ENCODE peak calls at places on chromosomes 12 and 14, in five cellular contexts. J is dorsolateral prefrontal cortex; N is CD8-positive, alpha-beta T cell; S is left ventricle myocardium inferior; E is RWPE1. U is an unnamed sample.

GRCh38 chr14:90549794-90550591 is 153.2 kb downstream of the CALM1 start:
- DNase-seq in J (no peak), N (no peak), S (no peak), E (no peak), U (peak)

GRCh38 chr12:153080-153746 is 60.7 kb downstream of the SLC6A12 start:
- DNase-seq in J (peak), N (peak), S (peak), E (peak), U (no peak)

GRCh38 chr14:104735830-104736642 is 12.0 kb downstream of the ADSS1 start:
- DNase-seq in J (peak), N (no peak), S (peak), E (no peak), U (peak)

GRCh38 chr14:92563359-92563758 is 49.8 kb downstream of the RIN3 start:
- DNase-seq in J (no peak), N (no peak), S (no peak), E (peak), U (no peak)

GRCh38 chr12:30753761-30754382 is 879 bp downstream of the CAPRIN2 start:
- DNase-seq in J (no peak), N (no peak), S (no peak), E (peak), U (no peak)

GRCh38 chr12:89709994-89710872 is 1.6 kb upstream of the ATP2B1 start:
- DNase-seq in J (peak), N (no peak), S (peak), E (no peak), U (peak)

GRCh38 chr14:74472590-74472989 is 20.5 kb downstream of the NPC2 start:
- DNase-seq in J (no peak), N (no peak), S (no peak), E (no peak), U (no peak)

GRCh38 chr14:96824283-96824682 is 27.1 kb downstream of the VRK1 start:
- DNase-seq in J (no peak), N (no peak), S (no peak), E (peak), U (no peak)

GRCh38 chr12:52496054-52496453 is 3.0 kb upstream of the KRT6A start:
- DNase-seq in J (no peak), N (no peak), S (no peak), E (no peak), U (no peak)

GRCh38 chr14:71586131-71586893 is 345.9 kb upstream of the RGS6 start:
- DNase-seq in J (peak), N (no peak), S (no peak), E (no peak), U (peak)

GRCh38 chr12:66279127-66279712 is 23.1 kb upstream of the HELB start:
- DNase-seq in J (no peak), N (peak), S (no peak), E (peak), U (no peak)

GRCh38 chr14:29885988-29886387 is 41.7 kb downstream of the PRKD1 start:
- DNase-seq in J (no peak), N (no peak), S (no peak), E (no peak), U (no peak)

GRCh38 chr14:51750542-51750941 is 98.8 kb downstream of the FRMD6 start:
- DNase-seq in J (no peak), N (no peak), S (no peak), E (no peak), U (no peak)
- TF ChIP-seq CTCF in J (no peak), N (no peak), S (no peak), E (no peak), U (no peak)

GRCh38 chr14:22081352-22081751 is 407.7 kb upstream of the OR4E1 start:
- DNase-seq in J (no peak), N (no peak), S (no peak), E (no peak), U (no peak)
- TF ChIP-seq CTCF in J (no peak), N (no peak), S (no peak), E (no peak), U (no peak)

GRCh38 chr12:54232790-54233189 is 44.0 kb upstream of the SMUG1 start:
- DNase-seq in J (no peak), N (no peak), S (no peak), E (no peak), U (no peak)
- TF ChIP-seq CTCF in J (no peak), N (no peak), S (no peak), E (no peak), U (peak)

DNA sequence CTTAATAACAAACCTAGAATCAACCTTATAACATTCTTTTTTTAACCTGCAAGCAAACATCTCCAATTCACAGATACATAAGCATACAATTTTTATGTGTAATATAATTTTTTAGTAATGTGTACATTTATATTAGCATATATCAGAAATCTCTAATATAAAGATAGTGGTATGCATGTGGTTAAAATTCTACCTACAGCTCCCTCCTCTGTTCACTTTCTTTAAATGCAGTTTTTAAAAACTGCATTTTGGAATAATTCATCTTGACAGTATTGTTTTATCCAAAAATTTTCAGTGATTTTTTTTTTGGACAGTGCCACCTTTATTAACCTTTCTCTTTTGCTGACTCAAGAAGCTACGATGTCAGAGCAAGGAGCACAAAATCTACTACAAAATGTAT is 13.2 kb upstream of the RXYLT1 start:
- DNase-seq in J (no peak), N (no peak), S (no peak), E (no peak), U (no peak)
- TF ChIP-seq CTCF in J (no peak), N (no peak), S (peak), E (no peak), U (no peak)

GRCh38 chr12:55973598-55974307 is at the start of gene RAB5B:
- DNase-seq in J (peak), N (peak), S (peak), E (peak), U (peak)
- TF ChIP-seq CTCF in J (peak), N (no peak), S (peak), E (no peak), U (peak)

GRCh38 chr14:51979399-51979709 is 10.0 kb upstream of the RTRAF start:
- DNase-seq in J (no peak), N (no peak), S (no peak), E (no peak), U (no peak)
- TF ChIP-seq CTCF in J (peak), N (peak), S (peak), E (peak), U (no peak)

GRCh38 chr12:44526655-44527199 is 349.4 kb downstream of the NELL2 start:
- DNase-seq in J (no peak), N (no peak), S (no peak), E (no peak), U (no peak)
- TF ChIP-seq CTCF in J (no peak), N (no peak), S (no peak), E (no peak), U (no peak)

GRCh38 chr12:44247588-44247987 is 411.7 kb downstream of the TMEM117 start:
- DNase-seq in J (no peak), N (no peak), S (no peak), E (no peak), U (no peak)
- TF ChIP-seq CTCF in J (no peak), N (no peak), S (no peak), E (no peak), U (no peak)

GRCh38 chr12:65100140-65100539 is 21.0 kb downstream of the WIF1 start:
- DNase-seq in J (no peak), N (no peak), S (no peak), E (peak), U (no peak)
- TF ChIP-seq CTCF in J (no peak), N (no peak), S (no peak), E (peak), U (no peak)

GRCh38 chr14:33806905-33807304 is 144.0 kb downstream of the EGLN3 start:
- DNase-seq in J (no peak), N (no peak), S (no peak), E (no peak), U (no peak)

GRCh38 chr14:33808187-33808586 is 142.7 kb downstream of the EGLN3 start:
- DNase-seq in J (no peak), N (no peak), S (no peak), E (no peak), U (no peak)

GRCh38 chr14:33802737-33803136 is 148.1 kb downstream of the EGLN3 start:
- DNase-seq in J (no peak), N (no peak), S (no peak), E (no peak), U (no peak)

GRCh38 chr14:33809456-33809855 is 141.4 kb downstream of the EGLN3 start:
- DNase-seq in J (no peak), N (no peak), S (no peak), E (no peak), U (no peak)

DNA sequence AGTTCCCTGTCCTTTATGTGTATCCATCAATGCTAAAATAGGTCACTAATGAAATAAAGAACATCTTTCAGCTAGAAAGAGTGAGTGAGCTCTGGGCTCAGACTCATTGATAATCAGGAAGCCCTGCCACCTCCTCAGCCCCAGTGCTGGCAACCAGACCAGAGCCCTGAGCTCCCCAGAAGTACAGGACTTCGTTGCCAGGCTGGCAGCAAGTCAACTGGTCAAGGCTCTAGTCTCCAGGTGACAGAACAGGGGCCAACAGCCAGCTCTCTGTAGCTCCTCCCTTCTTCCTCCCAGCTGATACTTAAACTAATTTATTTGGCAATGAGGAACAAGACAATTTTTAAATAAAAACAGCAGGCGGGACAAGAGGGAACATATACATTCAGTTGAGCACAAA is 145.3 kb downstream of the EGLN3 start:
- DNase-seq in J (no peak), N (no peak), S (no peak), E (no peak), U (no peak)
- TF ChIP-seq CTCF in J (no peak), N (no peak), S (no peak), E (no peak), U (no peak)

U was measured in tibial artery.